ENCODE peak calls at places on chromosomes 13 and 19, in five cellular contexts. X, O, H, Q and K are unnamed samples. For H3K36me3, the result is how much of the 10 kb centered on the place peaks cover.

GRCh38 chr13:106318941-106319411 is 216.5 kb downstream of the EFNB2 start:
- DNase-seq in O (peak), H (no peak), X (no peak), Q (peak), K (no peak)

GRCh38 chr13:96089749-96090239 is at the start of gene HS6ST3:
- DNase-seq in Q (peak), H (no peak), X (peak), O (peak), K (peak)

GRCh38 chr19:54168174-54168917 is 4.6 kb downstream of the TMC4 start:
- DNase-seq in H (peak), Q (peak), O (peak), X (peak), K (peak)

GRCh38 chr13:32309812-32310706 is 5.1 kb downstream of the ZAR1L start:
- DNase-seq in H (no peak), O (peak), Q (peak), X (no peak), K (no peak)

GRCh38 chr13:27131202-27131623 is 40.4 kb downstream of the USP12 start:
- DNase-seq in O (peak), Q (peak), X (no peak), H (no peak), K (no peak)

GRCh38 chr19:30214651-30215051 is 157.5 kb upstream of the ZNF536 start:
- DNase-seq in X (no peak), O (no peak), H (no peak), Q (no peak), K (no peak)

GRCh38 chr19:47310819-47311218 is 1.2 kb downstream of the C5AR1 start:
- DNase-seq in Q (peak), X (peak), O (no peak), H (peak), K (peak)

GRCh38 chr13:109874444-109874920 is 88.1 kb upstream of the IRS2 start:
- DNase-seq in Q (peak), X (no peak), O (no peak), H (no peak), K (no peak)

GRCh38 chr19:7744871-7745270 is 2.5 kb downstream of the CD209 start:
- DNase-seq in Q (no peak), H (no peak), X (no peak), O (no peak), K (peak)

GRCh38 chr19:7673995-7674667 is 2.8 kb upstream of the MCEMP1 start:
- DNase-seq in X (peak), O (peak), Q (peak), H (peak), K (peak)

GRCh38 chr13:52847682-52848432 is 583 bp downstream of the PCDH8 start:
- DNase-seq in Q (no peak), H (no peak), X (no peak), O (no peak), K (no peak)

GRCh38 chr19:54115071-54116063 is at the start of the genes PRPF31 and TFPT:
- DNase-seq in H (peak), O (peak), X (peak), Q (peak), K (peak)

GRCh38 chr13:44147222-44147621 is 226.4 kb upstream of the SERP2 start:
- DNase-seq in H (no peak), O (no peak), X (no peak), Q (no peak), K (no peak)

GRCh38 chr13:38350114-38350617 is 515 bp downstream of the UFM1 start:
- DNase-seq in Q (peak), X (peak), H (peak), O (peak), K (peak)

GRCh38 chr13:112826565-112826964 is 136.7 kb downstream of the ATP11A start:
- DNase-seq in O (no peak), X (no peak), Q (no peak), H (no peak), K (no peak)

GRCh38 chr13:70814684-70815083 is 706.4 kb upstream of the KLHL1 start:
- DNase-seq in O (no peak), X (no peak), H (no peak), Q (no peak), K (no peak)

GRCh38 chr19:41325947-41326706 is 16.2 kb downstream of the CCDC97 start:
- DNase-seq in H (peak), O (peak), Q (peak), X (no peak), K (no peak)

GRCh38 chr19:39430675-39431593 is 4.8 kb downstream of the RPS16 start:
- DNase-seq in Q (peak), O (peak), X (no peak), H (peak), K (no peak)

GRCh38 chr13:30124131-30124768 is 183.1 kb downstream of the KATNAL1 start:
- DNase-seq in Q (no peak), O (no peak), X (no peak), H (no peak), K (no peak)

GRCh38 chr19:51417107-51417806 is at the start of gene SIGLEC10:
- DNase-seq in H (peak), O (no peak), Q (no peak), X (peak), K (no peak)

GRCh38 chr13:44206429-44206828 is 167.2 kb upstream of the SERP2 start:
- DNase-seq in H (no peak), O (no peak), Q (no peak), X (no peak), K (no peak)

GRCh38 chr19:17259934-17260333 is 4.6 kb downstream of the USHBP1 start:
- DNase-seq in O (peak), Q (no peak), X (no peak), H (no peak), K (no peak)

GRCh38 chr19:11200015-11200574 is 2.8 kb upstream of the KANK2 start:
- DNase-seq in H (no peak), O (peak), Q (no peak), X (no peak), K (no peak)

DNA sequence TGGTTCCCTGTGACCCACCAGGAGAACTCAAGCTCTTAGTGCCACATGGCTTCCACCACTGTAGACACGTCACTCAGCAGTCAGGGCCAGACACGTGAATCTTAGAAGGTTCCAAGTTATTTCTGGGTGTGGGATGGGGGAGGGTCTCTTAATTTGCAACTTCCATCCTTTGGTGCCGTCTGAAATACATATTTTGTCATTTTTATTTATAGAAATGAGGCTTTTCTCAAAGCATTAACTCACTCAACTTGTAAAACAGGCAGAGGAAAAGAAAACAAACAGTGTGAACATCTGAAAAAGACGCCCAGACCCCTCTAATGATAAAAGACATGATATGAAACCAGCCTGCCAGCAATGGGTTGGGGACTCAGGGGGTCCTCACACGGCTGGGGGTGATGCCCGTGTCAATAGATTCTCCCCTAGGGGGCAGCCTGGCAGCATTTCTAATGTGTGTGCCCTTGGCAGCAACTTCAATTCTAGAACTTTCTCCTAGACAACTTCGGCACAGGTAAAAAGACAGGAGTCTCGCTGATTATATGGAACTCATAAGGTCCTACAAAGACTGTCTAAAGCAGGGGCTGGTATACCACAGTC is 15.4 kb downstream of the PIP5K1C start:
- DNase-seq in X (no peak), H (no peak), O (no peak), Q (no peak), K (no peak)
- TF ChIP-seq CTCF in X (no peak), H (no peak), O (no peak), Q (no peak), K (no peak)

GRCh38 chr13:45510671-45511070 is 45.9 kb downstream of the COG3 start:
- DNase-seq in H (no peak), X (no peak), Q (no peak), O (no peak), K (no peak)
- H3K36me3 ChIP-seq in H (under half), X (half or more), Q (under half), O (half or more), K (under half)

GRCh38 chr13:61413572-61413971 is 2.1 kb downstream of the PCDH20 start:
- DNase-seq in O (no peak), Q (no peak), H (no peak), X (no peak), K (no peak)

GRCh38 chr13:61417171-61417570 is 1.5 kb upstream of the PCDH20 start:
- DNase-seq in Q (no peak), O (no peak), H (no peak), X (no peak), K (no peak)

GRCh38 chr13:61415749-61416148 is at the start of gene PCDH20:
- DNase-seq in H (no peak), O (peak), X (no peak), Q (no peak), K (no peak)

GRCh38 chr13:61414136-61414535 is 1.5 kb downstream of the PCDH20 start:
- DNase-seq in O (peak), X (no peak), Q (no peak), H (no peak), K (no peak)

GRCh38 chr13:61414686-61415664 is 674 bp downstream of the PCDH20 start:
- DNase-seq in X (peak), Q (peak), O (peak), H (peak), K (peak)
- TF ChIP-seq CTCF in X (no peak), Q (no peak), O (no peak), H (no peak), K (no peak)

DNA sequence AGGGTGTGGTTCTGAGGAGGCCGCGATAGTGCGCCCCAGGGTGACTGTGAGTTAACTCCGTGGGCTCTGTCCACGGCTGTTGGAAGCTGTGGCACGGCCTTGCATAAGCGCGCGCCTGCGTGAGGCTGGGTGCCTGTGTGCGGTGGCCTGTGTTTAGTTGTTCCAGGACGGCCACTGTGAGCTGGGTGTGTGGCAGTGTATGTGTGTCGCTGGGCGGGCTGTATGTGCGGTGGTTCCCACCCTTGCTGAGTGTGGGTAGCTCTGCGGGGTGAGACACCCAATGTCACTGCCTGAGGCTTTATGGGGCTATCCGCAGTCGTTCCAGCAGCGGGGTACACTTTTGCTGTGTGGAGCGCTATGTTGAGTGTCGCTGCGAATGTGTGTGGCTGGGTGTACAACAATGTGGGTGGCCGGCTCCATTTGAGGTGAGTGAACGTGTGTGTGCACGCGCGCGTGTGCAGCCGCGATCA is 438 bp upstream of the SSBP4 start:
- DNase-seq in Q (no peak), O (peak), X (no peak), H (no peak), K (peak)
- H3K36me3 ChIP-seq in Q (under half), O (under half), X (under half), H (under half), K (under half)

DNA sequence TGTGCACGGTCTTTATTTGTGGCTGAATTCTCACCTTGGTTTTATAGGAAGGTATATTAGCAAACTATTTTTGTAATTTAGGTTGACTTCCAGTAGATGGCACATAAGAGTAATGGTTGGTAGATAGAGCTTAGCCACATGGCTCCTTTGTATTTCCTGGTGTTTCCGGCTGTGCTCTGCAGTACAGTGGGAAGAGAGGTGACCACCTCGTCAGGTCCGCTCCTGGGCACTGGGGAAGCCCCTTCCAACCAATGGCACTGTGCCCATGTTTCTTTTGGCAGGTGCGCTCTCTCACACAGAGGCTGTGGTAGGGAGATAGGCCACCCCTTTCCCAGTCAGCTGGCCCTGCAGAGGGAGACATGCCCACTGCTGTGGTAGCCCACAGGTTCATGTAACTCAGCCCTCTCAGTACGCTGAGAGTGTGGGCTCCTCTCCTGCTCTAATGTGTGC is 74.3 kb upstream of the ATP12A start:
- DNase-seq in H (no peak), X (no peak), O (no peak), Q (peak), K (no peak)
- TF ChIP-seq CTCF in H (no peak), X (no peak), O (peak), Q (peak), K (no peak)

DNA sequence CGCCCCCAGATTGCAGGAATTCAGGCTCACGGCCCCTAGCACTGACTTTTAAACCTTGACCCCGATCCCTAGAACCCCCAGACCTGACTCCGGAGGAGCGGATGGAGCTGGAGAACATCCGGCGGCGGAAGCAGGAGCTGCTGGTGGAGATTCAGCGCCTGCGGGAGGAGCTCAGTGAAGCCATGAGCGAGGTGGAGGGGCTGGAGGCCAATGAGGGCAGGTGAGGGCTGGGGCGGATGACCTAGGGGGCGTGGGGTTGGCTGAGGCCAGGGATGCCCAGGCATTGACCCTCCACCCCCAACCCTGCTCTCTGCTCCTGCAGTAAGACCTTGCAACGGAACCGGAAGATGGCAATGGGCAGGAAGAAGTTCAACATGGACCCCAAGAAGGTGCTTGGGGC is 1.1 kb downstream of the CYTH2 start:
- DNase-seq in H (no peak), Q (no peak), O (peak), X (no peak), K (no peak)
- H3K36me3 ChIP-seq in H (under half), Q (under half), O (under half), X (half or more), K (under half)

DNA sequence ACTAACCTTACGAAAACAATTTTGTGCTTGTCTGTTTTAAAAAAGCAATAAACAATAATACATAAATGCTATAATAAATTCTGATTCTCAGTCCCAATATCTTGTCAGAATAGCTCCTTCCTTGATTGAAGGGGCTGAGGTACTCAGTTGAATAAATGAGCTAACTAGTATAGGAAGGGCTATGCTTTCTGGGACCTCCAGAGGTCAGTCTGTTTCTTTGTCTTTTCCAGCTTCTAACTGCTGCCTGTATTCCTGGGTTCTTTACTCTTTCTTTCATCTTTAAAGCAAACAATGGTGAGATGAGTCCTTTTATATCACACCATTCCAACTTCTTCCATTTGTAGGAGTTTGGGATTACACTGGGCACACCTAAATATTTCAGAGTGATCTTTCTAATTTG is 1297.0 kb upstream of the ATXN8OS start:
- DNase-seq in O (no peak), Q (no peak), X (no peak), H (no peak), K (no peak)
- TF ChIP-seq CTCF in O (no peak), Q (no peak), X (no peak), H (no peak), K (no peak)

GRCh38 chr19:45264781-45265317 is 13.8 kb downstream of the MARK4 start:
- DNase-seq in Q (no peak), O (peak), X (no peak), H (no peak), K (no peak)
- H3K36me3 ChIP-seq in Q (under half), O (under half), X (under half), H (under half), K (under half)

GRCh38 chr13:111216166-111216960 is 101.3 kb downstream of the ARHGEF7 start:
- DNase-seq in H (no peak), X (no peak), O (peak), Q (peak), K (peak)
- TF ChIP-seq CTCF in H (peak), X (peak), O (peak), Q (peak), K (no peak)

DNA sequence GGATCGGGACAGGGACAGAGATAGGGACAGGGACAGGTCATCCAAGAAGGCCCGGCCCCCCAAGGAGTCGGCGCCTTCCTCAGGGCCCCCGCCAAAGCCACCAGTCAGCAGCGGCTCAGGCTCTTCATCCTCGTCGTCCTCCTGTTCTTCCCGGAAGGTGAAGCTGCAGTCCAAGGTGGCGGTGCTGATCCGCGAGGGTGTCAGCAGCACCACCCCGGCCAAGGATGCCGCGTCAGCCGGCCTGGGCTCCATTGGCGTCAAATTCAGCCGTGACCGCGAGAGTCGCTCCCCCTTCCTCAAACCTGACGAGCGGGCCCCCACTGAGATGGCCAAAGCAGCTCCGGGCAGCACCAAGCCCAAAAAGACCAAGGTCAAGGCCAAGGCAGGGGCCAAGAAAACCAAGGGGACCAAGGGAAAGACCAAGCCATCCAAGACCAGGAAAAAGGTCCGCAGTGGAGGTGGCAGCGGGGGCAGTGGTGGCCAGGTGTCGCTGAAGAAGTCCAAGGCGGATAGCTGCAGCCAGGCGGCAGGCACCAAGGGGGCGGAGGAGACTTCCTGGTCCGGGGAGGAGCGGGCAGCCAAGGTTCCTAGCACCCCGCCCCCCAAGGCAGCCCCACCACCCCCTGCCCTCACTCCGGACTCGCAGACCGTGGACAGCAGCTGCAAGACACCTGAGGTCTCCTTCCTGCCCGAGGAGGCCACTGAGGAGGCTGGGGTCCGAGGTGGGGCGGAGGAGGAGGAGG is 10.9 kb downstream of the SCAF1 start:
- DNase-seq in H (no peak), X (no peak), O (no peak), Q (no peak), K (no peak)
- H3K36me3 ChIP-seq in H (under half), X (half or more), O (half or more), Q (under half), K (under half)